ENCODE peak calls at places on chromosomes 13 and 19, in eight cellular contexts. B is HCT116, Y is K562, Z is Panc1, R is SK-N-SH, N is HL-60, S is GM12878, X is HepG2. F is an unnamed sample.

GRCh38 chr13:61777281-61777680 is 361.6 kb upstream of the PCDH20 start:
- DNase-seq in Z (no peak), N (no peak), S (no peak), Y (no peak), R (peak), B (no peak), X (no peak), F (peak)

GRCh38 chr19:55383789-55384575 is at the start of gene TMEM238:
- DNase-seq in S (no peak), B (no peak), Z (no peak), X (no peak), N (no peak), Y (peak), R (peak), F (peak)

GRCh38 chr13:91576590-91576989 is 178.2 kb downstream of the GPC5 start:
- DNase-seq in B (no peak), N (no peak), Y (peak), X (peak), Z (no peak), R (no peak), S (no peak), F (peak)

GRCh38 chr19:32873560-32873959 is 4.0 kb upstream of the SLC7A9 start:
- DNase-seq in Y (no peak), S (no peak), B (no peak), R (no peak), N (no peak), Z (no peak), X (no peak), F (no peak)

GRCh38 chr13:111183959-111184684 is 69.0 kb downstream of the ARHGEF7 start:
- DNase-seq in S (no peak), N (no peak), Y (no peak), B (no peak), Z (no peak), R (no peak), X (no peak), F (no peak)

GRCh38 chr19:13790354-13790753 is 4.9 kb upstream of the ZSWIM4 start:
- DNase-seq in R (no peak), X (no peak), S (no peak), Y (no peak), N (peak), B (no peak), Z (no peak), F (no peak)

GRCh38 chr13:77417897-77418296 is 91.0 kb upstream of the MYCBP2 start:
- DNase-seq in B (no peak), Z (no peak), X (no peak), R (no peak), S (no peak), N (no peak), Y (no peak), F (no peak)

GRCh38 chr13:49996166-49996915 is 501 bp upstream of the TRIM13 start:
- DNase-seq in Y (peak), X (peak), S (peak), N (peak), B (peak), R (peak), Z (no peak), F (peak)

GRCh38 chr13:75395901-75396300 is 86.1 kb downstream of the TBC1D4 start:
- DNase-seq in R (no peak), S (no peak), Y (no peak), Z (no peak), N (no peak), X (no peak), B (no peak), F (no peak)

GRCh38 chr13:96837809-96838208 is 156.5 kb downstream of the OXGR1 start:
- DNase-seq in R (no peak), B (no peak), S (no peak), N (no peak), Y (no peak), X (no peak), Z (no peak), F (no peak)

GRCh38 chr19:16078311-16078758 is 2.0 kb downstream of the TPM4 start:
- DNase-seq in Y (no peak), S (no peak), R (no peak), X (no peak), N (no peak), Z (no peak), B (no peak), F (no peak)

GRCh38 chr13:45297456-45298205 is 43.4 kb downstream of the TPT1 start:
- DNase-seq in B (no peak), Z (no peak), Y (no peak), N (no peak), S (no peak), R (no peak), X (no peak), F (no peak)

GRCh38 chr13:99269627-99270252 is 11.6 kb upstream of the GPR18 start:
- DNase-seq in X (peak), B (peak), R (peak), Z (peak), N (peak), Y (peak), S (no peak), F (peak)

GRCh38 chr19:4305253-4305612 is 835 bp downstream of the FSD1 start:
- DNase-seq in Y (peak), X (no peak), B (no peak), S (no peak), N (no peak), Z (no peak), R (no peak), F (peak)

GRCh38 chr13:113373811-113374485 is 10.0 kb upstream of the GRTP1 start:
- DNase-seq in N (no peak), Y (no peak), X (no peak), Z (no peak), R (no peak), B (no peak), S (no peak), F (no peak)

GRCh38 chr13:41966671-41967070 is 5.8 kb upstream of the VWA8 start:
- DNase-seq in Z (no peak), S (no peak), Y (no peak), X (no peak), R (no peak), B (no peak), N (no peak), F (no peak)

GRCh38 chr13:19984430-19985218 is 26.1 kb downstream of the ZMYM2 start:
- DNase-seq in B (peak), N (no peak), X (peak), S (peak), Y (peak), R (peak), Z (peak), F (peak)

GRCh38 chr19:7919681-7920519 is at the start of gene SNAPC2:
- DNase-seq in N (peak), Z (no peak), B (peak), Y (peak), X (peak), R (peak), S (peak), F (peak)

GRCh38 chr13:45101327-45102018 is 18.8 kb upstream of the GTF2F2 start:
- DNase-seq in X (no peak), N (no peak), B (no peak), Y (no peak), R (no peak), S (no peak), Z (no peak), F (no peak)

GRCh38 chr19:16274466-16274865 is 50.2 kb upstream of the KLF2 start:
- DNase-seq in X (no peak), Y (no peak), B (no peak), N (no peak), R (no peak), Z (no peak), S (no peak), F (no peak)

GRCh38 chr13:50208826-50209335 is 193.6 kb downstream of the KCNRG start:
- DNase-seq in Y (peak), B (no peak), R (no peak), X (peak), S (no peak), Z (peak), N (peak), F (peak)

GRCh38 chr13:20475927-20476691 is 49.5 kb downstream of the CRYL1 start:
- DNase-seq in S (peak), R (no peak), X (no peak), Z (no peak), N (peak), Y (no peak), B (no peak), F (peak)

GRCh38 chr13:67635754-67636153 is 405.6 kb upstream of the PCDH9 start:
- DNase-seq in B (no peak), Y (no peak), N (no peak), X (no peak), Z (no peak), R (no peak), S (no peak), F (no peak)

GRCh38 chr13:46553521-46553885 is 533 bp downstream of the LRCH1 start:
- DNase-seq in Z (no peak), Y (peak), X (no peak), S (no peak), N (peak), B (no peak), R (peak), F (peak)

GRCh38 chr13:46296920-46297319 is 85.2 kb downstream of the LRRC63 start:
- DNase-seq in Y (peak), Z (no peak), N (no peak), B (peak), S (no peak), X (no peak), R (no peak), F (no peak)

GRCh38 chr13:113329656-113330312 is 32.7 kb downstream of the LAMP1 start:
- DNase-seq in X (no peak), B (no peak), Z (no peak), S (no peak), N (no peak), Y (no peak), R (no peak), F (no peak)

GRCh38 chr13:21997726-21998125 is 326.9 kb downstream of the FGF9 start:
- DNase-seq in N (no peak), S (no peak), R (no peak), Z (no peak), Y (no peak), B (no peak), X (no peak), F (no peak)

GRCh38 chr19:52237771-52238400 is 31.5 kb upstream of the ZNF766 start:
- DNase-seq in B (peak), S (peak), Y (peak), Z (peak), X (peak), N (peak), R (peak), F (peak)

GRCh38 chr19:30695171-30695875 is 323.1 kb downstream of the ZNF536 start:
- DNase-seq in B (no peak), R (no peak), X (no peak), N (no peak), Y (peak), S (no peak), Z (no peak), F (peak)

GRCh38 chr13:71864981-71865857 is 1.8 kb downstream of the DACH1 start:
- DNase-seq in S (no peak), N (peak), R (peak), Z (no peak), B (no peak), X (no peak), Y (no peak), F (peak)

GRCh38 chr13:100129605-100130004 is 40.7 kb downstream of the PCCA start:
- DNase-seq in Y (no peak), N (no peak), R (no peak), S (peak), B (no peak), Z (no peak), X (no peak), F (peak)

GRCh38 chr13:23985060-23985459 is 87.8 kb upstream of the C1QTNF9B start:
- DNase-seq in S (no peak), B (no peak), Z (no peak), R (no peak), N (no peak), X (no peak), Y (no peak), F (no peak)

GRCh38 chr13:79869326-79869725 is 388.4 kb downstream of the NDFIP2 start:
- DNase-seq in Z (no peak), R (no peak), X (peak), Y (no peak), N (no peak), B (no peak), S (no peak), F (peak)

GRCh38 chr13:98981596-98982195 is 3.8 kb upstream of the DOCK9 start:
- DNase-seq in Z (no peak), B (no peak), R (no peak), N (no peak), S (no peak), X (no peak), Y (no peak), F (no peak)

GRCh38 chr13:32255744-32256120 is 59.4 kb downstream of the ZAR1L start:
- DNase-seq in X (peak), R (no peak), N (no peak), S (no peak), B (no peak), Z (no peak), Y (no peak), F (no peak)

DNA sequence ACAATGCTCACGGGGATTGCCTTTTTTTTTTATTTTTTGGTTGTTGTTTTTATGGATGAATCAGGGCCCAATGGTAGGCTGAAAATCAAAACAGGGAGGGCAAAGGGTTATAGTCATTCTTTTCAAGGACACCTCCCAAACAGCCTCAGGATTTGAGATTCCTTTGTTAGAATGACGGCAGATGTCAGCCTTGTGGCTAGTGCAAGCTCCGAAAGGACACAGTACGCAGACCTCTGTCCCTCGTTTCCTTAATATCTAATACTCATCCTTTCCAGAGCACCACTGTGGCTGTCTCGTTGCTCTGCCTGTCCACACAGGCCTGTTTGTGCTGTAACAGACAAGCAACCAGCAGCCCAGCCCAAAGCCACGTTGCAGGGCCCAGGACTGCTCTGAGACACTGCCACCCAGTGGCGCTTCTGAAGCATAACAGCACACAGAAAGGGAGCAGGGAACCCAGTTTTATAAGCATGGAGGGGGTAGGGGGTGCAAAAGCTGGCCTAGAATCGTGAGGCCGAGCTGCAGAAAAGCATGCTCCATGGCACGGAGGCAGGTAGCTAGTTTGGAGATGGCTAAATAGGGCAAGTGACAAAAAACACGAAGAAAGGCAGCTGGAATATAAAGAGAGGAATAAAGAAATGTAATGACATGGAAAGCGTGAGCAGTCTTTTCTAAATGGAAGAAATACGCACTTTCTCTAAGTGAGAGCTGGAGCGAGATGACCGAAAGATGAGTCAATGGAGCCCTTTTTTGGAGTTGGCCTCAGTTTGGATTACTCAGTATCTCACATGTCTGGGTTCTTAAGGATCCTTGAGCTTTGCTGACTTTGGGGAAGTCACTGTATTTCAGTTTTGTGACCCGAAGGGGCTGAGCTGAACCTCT is 40.7 kb upstream of the MEDAG start:
- DNase-seq in S (no peak), B (peak), R (peak), N (peak), X (peak), Y (peak), Z (no peak), F (peak)
- TF ChIP-seq POLR2AphosphoS5 in S (no peak), B (peak), R (no peak), N (no peak), X (no peak), Y (no peak), Z (no peak), F (no peak)

DNA sequence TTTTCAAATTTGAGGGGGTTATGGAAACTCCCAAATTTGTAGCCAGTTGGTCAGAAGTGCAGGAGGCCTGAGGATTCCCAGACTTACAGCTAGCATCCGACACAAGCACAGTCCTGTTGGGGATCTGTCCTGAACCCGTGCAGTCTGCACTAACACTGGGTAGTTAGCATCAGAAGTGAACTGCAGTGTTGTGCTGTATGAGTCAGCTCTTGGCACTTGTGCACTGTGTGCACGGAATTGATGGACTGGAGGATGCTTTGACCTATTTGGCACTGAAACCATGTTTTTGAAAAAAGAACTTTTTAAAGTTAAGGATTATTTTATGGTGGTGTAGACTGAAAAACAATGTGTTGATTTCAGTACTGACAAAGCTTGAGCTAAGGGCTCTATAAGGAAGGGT is 279.0 kb downstream of the NHLRC3 start:
- DNase-seq in N (no peak), X (no peak), B (no peak), Y (no peak), S (no peak), Z (no peak), R (no peak), F (no peak)
- TF ChIP-seq REST in N (no peak), X (no peak), B (no peak), Y (no peak), S (no peak), Z (no peak), R (no peak), F (no peak)

DNA sequence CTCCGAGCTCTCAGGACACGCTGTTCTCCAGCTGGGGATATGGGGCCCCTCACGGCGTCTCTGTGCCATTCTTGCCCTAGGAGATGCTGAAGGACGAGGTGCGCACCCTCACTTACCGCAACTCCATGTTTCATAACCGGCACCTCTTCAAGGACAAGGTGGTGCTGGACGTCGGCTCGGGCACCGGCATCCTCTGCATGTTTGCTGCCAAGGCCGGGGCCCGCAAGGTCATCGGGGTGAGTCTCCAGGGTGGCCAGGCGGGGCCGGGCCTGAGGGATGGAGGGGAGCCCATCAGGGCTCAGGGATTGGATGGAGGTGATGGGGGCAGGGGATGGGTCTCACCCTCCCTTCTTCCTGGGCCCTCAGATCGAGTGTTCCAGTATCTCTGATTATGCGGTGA is 4.8 kb downstream of the PRMT1 start:
- DNase-seq in Z (no peak), R (no peak), Y (no peak), N (no peak), S (no peak), B (no peak), X (no peak), F (no peak)
- TF ChIP-seq POLR2AphosphoS5 in Z (no peak), R (no peak), Y (no peak), N (no peak), S (no peak), B (no peak), X (no peak), F (no peak)

GRCh38 chr13:102677122-102677521 is 17.7 kb downstream of the METTL21C start:
- DNase-seq in Y (no peak), R (no peak), X (no peak), N (no peak), Z (no peak), S (no peak), B (no peak), F (no peak)
- TF ChIP-seq REST in Y (no peak), R (no peak), X (no peak), N (no peak), Z (no peak), S (no peak), B (no peak), F (no peak)

GRCh38 chr19:2487090-2487489 is 11.2 kb downstream of the GADD45B start:
- DNase-seq in S (no peak), R (no peak), N (no peak), Z (no peak), B (no peak), Y (no peak), X (no peak), F (no peak)

GRCh38 chr19:2488405-2488941 is 12.5 kb downstream of the GADD45B start:
- DNase-seq in X (no peak), R (no peak), Y (no peak), B (no peak), Z (no peak), N (no peak), S (no peak), F (no peak)

GRCh38 chr19:2490659-2491058 is 14.7 kb downstream of the GADD45B start:
- DNase-seq in X (no peak), Z (no peak), S (no peak), Y (no peak), R (no peak), B (no peak), N (no peak), F (no peak)

GRCh38 chr19:2487780-2488330 is 11.9 kb downstream of the GADD45B start:
- DNase-seq in N (no peak), S (no peak), X (no peak), R (no peak), B (no peak), Y (no peak), Z (no peak), F (no peak)

DNA sequence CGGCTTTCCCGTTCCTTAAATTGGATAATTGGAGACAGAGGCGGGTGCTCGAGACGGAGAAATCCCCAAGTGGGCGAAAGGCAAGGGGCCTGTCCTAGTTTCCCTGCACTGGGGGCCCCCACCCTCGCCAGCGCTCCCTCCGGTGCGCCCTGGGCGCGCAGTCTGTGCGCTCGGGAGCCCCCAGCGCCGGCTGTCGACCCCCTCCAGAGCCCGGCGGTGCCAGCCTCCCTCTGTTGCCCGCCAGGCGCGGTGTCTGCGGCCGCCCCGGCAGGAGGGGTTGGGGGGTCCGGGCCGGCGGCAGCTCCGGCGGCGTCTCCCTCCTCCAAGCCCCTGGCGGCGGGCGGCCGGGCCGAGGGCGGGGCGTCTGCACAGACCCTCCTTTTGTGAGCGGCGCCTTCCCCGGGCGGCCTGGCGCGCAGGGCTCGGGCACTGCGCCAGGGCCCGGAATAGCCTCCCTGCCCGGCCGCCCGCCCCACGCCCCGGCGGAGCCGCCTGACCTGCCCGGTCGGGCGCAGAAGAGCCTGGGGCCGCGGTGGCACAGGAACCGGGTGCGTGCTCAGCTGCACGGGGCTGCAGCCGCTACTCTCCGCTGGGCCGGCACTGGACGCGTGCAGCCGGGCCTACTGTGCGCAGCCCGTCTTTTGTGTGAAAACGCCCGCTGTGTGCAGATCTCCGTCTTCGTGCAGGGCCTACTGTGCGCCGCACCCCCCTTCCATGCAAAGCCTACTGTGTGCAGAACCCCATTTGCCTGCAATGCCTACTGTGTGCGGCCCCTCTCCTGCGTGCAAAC is 13.2 kb downstream of the GADD45B start:
- DNase-seq in N (no peak), Z (no peak), R (peak), X (no peak), S (no peak), B (no peak), Y (no peak), F (peak)
- TF ChIP-seq POLR2AphosphoS5 in N (no peak), Z (no peak), R (no peak), X (no peak), S (no peak), B (no peak), Y (no peak), F (no peak)

GRCh38 chr19:39679791-39680168 is 24.1 kb downstream of the LGALS16 start:
- DNase-seq in R (no peak), N (no peak), S (no peak), X (no peak), B (no peak), Z (no peak), Y (no peak), F (no peak)
- TF ChIP-seq REST in R (no peak), N (no peak), S (no peak), X (no peak), B (no peak), Z (no peak), Y (no peak), F (no peak)

F was measured in GM23338.